ENCODE peak calls at places on chromosome 11, in four cellular contexts. A, M, F and U are unnamed samples.

GRCh38 chr11:88656960-88657738 is 319.6 kb upstream of the CTSC start:
- DNase-seq in M (no peak), A (no peak), F (no peak), U (no peak)

GRCh38 chr11:71473793-71474080 is 20.7 kb downstream of the NADSYN1 start:
- DNase-seq in A (no peak), M (no peak), F (no peak), U (no peak)

GRCh38 chr11:58165504-58166106 is 23.3 kb upstream of the OR9Q2 start:
- DNase-seq in A (no peak), M (no peak), F (no peak), U (no peak)

GRCh38 chr11:88332851-88333250 is 4.7 kb downstream of the CTSC start:
- DNase-seq in F (no peak), A (no peak), M (no peak), U (no peak)

GRCh38 chr11:111934301-111934700 is 2.8 kb upstream of the DIXDC1 start:
- DNase-seq in M (no peak), F (no peak), A (no peak), U (no peak)

GRCh38 chr11:100739636-100740035 is 52.5 kb downstream of the ARHGAP42 start:
- DNase-seq in F (peak; percentile 94), M (no peak), A (no peak), U (no peak)

GRCh38 chr11:63845305-63845704 is 6.4 kb downstream of the MARK2 start:
- DNase-seq in F (no peak), A (no peak), M (no peak), U (no peak)

GRCh38 chr11:69828971-69829344 is 9.7 kb upstream of the FGF3 start:
- DNase-seq in M (no peak), F (no peak), A (no peak), U (no peak)

GRCh38 chr11:115119136-115119535 is 385.1 kb downstream of the CADM1 start:
- DNase-seq in M (no peak), F (no peak), A (no peak), U (no peak)

GRCh38 chr11:12832828-12833227 is 158.6 kb downstream of the TEAD1 start:
- DNase-seq in A (no peak), M (no peak), F (no peak), U (no peak)

GRCh38 chr11:92886243-92886905 is 83.1 kb upstream of the MTNR1B start:
- DNase-seq in M (no peak), F (peak; percentile 26), A (peak; percentile 58), U (peak; percentile 23)

GRCh38 chr11:130947481-130947880 is 31.2 kb upstream of the SNX19 start:
- DNase-seq in M (no peak), F (no peak), A (no peak), U (peak; percentile 78)

GRCh38 chr11:20397281-20397680 is 9.8 kb downstream of the PRMT3 start:
- DNase-seq in F (peak; percentile 25), M (no peak), A (peak; percentile 24), U (no peak)

GRCh38 chr11:61752117-61752924 is at the start of gene MYRF:
- DNase-seq in M (peak; percentile 26), F (no peak), A (peak; percentile 79), U (no peak)

GRCh38 chr11:74371269-74372039 is 26.8 kb downstream of the PGM2L1 start:
- DNase-seq in A (no peak), M (no peak), F (no peak), U (peak; percentile 13)

GRCh38 chr11:20342347-20343279 is 20.9 kb upstream of the HTATIP2 start:
- DNase-seq in M (no peak), A (no peak), F (no peak), U (no peak)

GRCh38 chr11:68962527-68963250 is 18.1 kb downstream of the MRGPRD start:
- DNase-seq in A (no peak), M (no peak), F (no peak), U (no peak)

GRCh38 chr11:15180212-15180814 is 65.6 kb downstream of the INSC start:
- DNase-seq in M (no peak), A (no peak), F (no peak), U (no peak)

GRCh38 chr11:353315-353857 is 15.9 kb upstream of the B4GALNT4 start:
- DNase-seq in F (no peak), A (peak; percentile 44), M (no peak), U (no peak)

GRCh38 chr11:120334894-120335462 is 1.2 kb upstream of the ARHGEF12 start:
- DNase-seq in M (peak; percentile 16), A (peak; percentile 70), F (no peak), U (no peak)

GRCh38 chr11:16883179-16883578 is 131.0 kb downstream of the PLEKHA7 start:
- DNase-seq in M (no peak), F (no peak), A (peak; percentile 64), U (no peak)

GRCh38 chr11:71364176-71364671 is 84.0 kb downstream of the DHCR7 start:
- DNase-seq in M (no peak), A (no peak), F (no peak), U (no peak)

GRCh38 chr11:131311746-131312145 is 58.7 kb upstream of the NTM start:
- DNase-seq in M (no peak), F (no peak), A (no peak), U (no peak)

GRCh38 chr11:11982975-11983374 is 25.5 kb downstream of the DKK3 start:
- DNase-seq in F (no peak), A (no peak), M (no peak), U (no peak)

GRCh38 chr11:128713595-128713994 is 19.7 kb downstream of the FLI1 start:
- DNase-seq in F (no peak), M (no peak), A (no peak), U (no peak)

GRCh38 chr11:126485986-126486635 is 130.6 kb downstream of the ST3GAL4 start:
- DNase-seq in A (no peak), M (no peak), F (no peak), U (no peak)

GRCh38 chr11:285894-286220 is 3.1 kb upstream of the PGGHG start:
- DNase-seq in F (no peak), A (no peak), M (no peak), U (no peak)

GRCh38 chr11:10742460-10743208 is 8.4 kb upstream of the CTR9 start:
- DNase-seq in M (no peak), F (peak; percentile 23), A (peak; percentile 74), U (peak; percentile 42)

GRCh38 chr11:1087279-1087960 is 12.7 kb downstream of the MUC2 start:
- DNase-seq in M (no peak), F (no peak), A (no peak), U (no peak)

GRCh38 chr11:66856496-66857233 is at the start of gene LRFN4:
- DNase-seq in A (peak; percentile 71), F (no peak), M (no peak), U (no peak)

GRCh38 chr11:128726464-128727139 is 32.7 kb downstream of the FLI1 start:
- DNase-seq in F (no peak), A (no peak), M (no peak), U (no peak)

GRCh38 chr11:123653997-123654565 is 343 bp downstream of the SCN3B start:
- DNase-seq in A (peak; percentile 59), M (no peak), F (peak; percentile 12), U (no peak)

GRCh38 chr11:47967577-47968230 is 12.7 kb upstream of the PTPRJ start:
- DNase-seq in F (no peak), A (no peak), M (no peak), U (no peak)

GRCh38 chr11:121426476-121427454 is 25.3 kb upstream of the SORL1 start:
- DNase-seq in F (no peak), A (peak; percentile 42), M (no peak), U (no peak)

GRCh38 chr11:64674774-64675173 is 48.2 kb downstream of the NRXN2 start:
- DNase-seq in F (no peak), M (no peak), A (no peak), U (no peak)

GRCh38 chr11:101014600-101015242 is 114.9 kb downstream of the PGR start:
- DNase-seq in M (no peak), A (no peak), F (no peak), U (no peak)

GRCh38 chr11:45960387-45961110 is 38.1 kb downstream of the LARGE2 start:
- DNase-seq in M (no peak), F (no peak), A (no peak), U (no peak)

GRCh38 chr11:118975771-118976709 is 4.5 kb downstream of the FOXR1 start:
- DNase-seq in F (no peak), A (no peak), M (no peak), U (no peak)

GRCh38 chr11:3000032-3000961 is 8.2 kb upstream of the NAP1L4 start:
- DNase-seq in A (no peak), F (no peak), M (no peak), U (peak; percentile 74)